ENCODE peak calls at places on chromosome 7, in nine cellular contexts. Q is GM12891; J is AG04450; Z is activated naive CD4-positive, alpha-beta T cell treated with Interleukin-2 at 50 U/mL for 16 hours; L is heart left ventricle; I is SJCRH30; D is activated naive CD8-positive, alpha-beta T cell treated with anti-CD3 and anti-CD28 coated beads, Interleukin-2, amount 50 U/mL, for 24 hours; R is activated T-cell treated with anti-CD3 and anti-CD28 coated beads, Interleukin-2, amount 50 U/mL, for 1 hour; P is B cell. C is an unnamed sample.

GRCh38 chr7:40948239-40948638 is 754.7 kb downstream of the INHBA start:
- DNase-seq in D (no peak), R (no peak), Q (no peak), L (no peak), J (no peak), I (no peak), Z (no peak), P (no peak), C (no peak)

GRCh38 chr7:102875700-102876192 is 37.1 kb upstream of the LRRC17 start:
- DNase-seq in L (no peak), I (peak), P (no peak), R (no peak), Q (no peak), D (peak), J (peak), Z (peak), C (peak)

GRCh38 chr7:40220421-40220911 is 85.7 kb downstream of the SUGCT start:
- DNase-seq in D (no peak), L (no peak), J (no peak), I (peak), P (no peak), Z (no peak), Q (no peak), R (no peak), C (no peak)

GRCh38 chr7:47484923-47485639 is 96.8 kb downstream of the TNS3 start:
- DNase-seq in Q (no peak), P (no peak), J (no peak), D (no peak), R (no peak), L (no peak), I (no peak), Z (no peak), C (no peak)

GRCh38 chr7:73968511-73968910 is 59.5 kb upstream of the ELN start:
- DNase-seq in D (no peak), I (no peak), P (no peak), L (no peak), R (no peak), Z (no peak), J (no peak), Q (no peak), C (no peak)

GRCh38 chr7:107041097-107041496 is 3.4 kb upstream of the PRKAR2B start:
- DNase-seq in P (no peak), D (no peak), J (no peak), L (no peak), Z (no peak), Q (no peak), R (no peak), I (no peak), C (no peak)

GRCh38 chr7:48360574-48360973 is 189.3 kb downstream of the ABCA13 start:
- DNase-seq in Z (no peak), Q (no peak), P (no peak), I (no peak), R (no peak), D (no peak), J (peak), L (no peak), C (peak)

GRCh38 chr7:132368246-132368900 is 207.9 kb downstream of the PLXNA4 start:
- DNase-seq in L (no peak), Z (no peak), P (no peak), J (no peak), D (no peak), I (no peak), R (no peak), Q (no peak), C (no peak)

GRCh38 chr7:8157296-8157695 is 104.7 kb downstream of the ICA1 start:
- DNase-seq in R (no peak), Q (no peak), Z (no peak), I (no peak), P (no peak), L (no peak), J (no peak), D (no peak), C (no peak)

GRCh38 chr7:151327659-151328058 is 14.0 kb upstream of the NUB1 start:
- DNase-seq in R (no peak), J (peak), Q (no peak), I (no peak), Z (no peak), L (no peak), D (no peak), P (no peak), C (no peak)

GRCh38 chr7:135673360-135673706 is 11.0 kb downstream of the STMP1 start:
- DNase-seq in I (peak), Z (no peak), J (no peak), R (no peak), L (no peak), D (no peak), P (no peak), Q (no peak), C (peak)

GRCh38 chr7:126959649-126960048 is 293.1 kb downstream of the GRM8 start:
- DNase-seq in Q (no peak), Z (no peak), J (no peak), D (no peak), P (no peak), L (no peak), I (no peak), R (no peak), C (no peak)

GRCh38 chr7:48244902-48245301 is 73.6 kb downstream of the ABCA13 start:
- DNase-seq in I (no peak), Q (no peak), D (no peak), R (no peak), P (no peak), L (peak), Z (no peak), J (no peak), C (no peak)

GRCh38 chr7:93156884-93157283 is 8.7 kb upstream of the SAMD9L start:
- DNase-seq in R (no peak), D (no peak), P (no peak), L (no peak), Q (no peak), Z (no peak), J (no peak), I (no peak), C (peak)

GRCh38 chr7:13009517-13009916 is 322.1 kb downstream of the ARL4A start:
- DNase-seq in L (no peak), Q (no peak), R (no peak), I (no peak), Z (no peak), J (no peak), P (no peak), D (no peak), C (no peak)

GRCh38 chr7:5870311-5870710 is 10.3 kb upstream of the OCM start:
- DNase-seq in L (no peak), I (no peak), R (no peak), Q (no peak), P (no peak), D (no peak), Z (no peak), J (no peak), C (no peak)

GRCh38 chr7:101442426-101443070 is 79.9 kb downstream of the COL26A1 start:
- DNase-seq in Z (no peak), J (no peak), Q (no peak), R (no peak), D (no peak), L (no peak), I (no peak), P (no peak), C (no peak)

GRCh38 chr7:108308913-108309312 is 147.3 kb downstream of the NRCAM start:
- DNase-seq in R (no peak), Q (no peak), P (no peak), I (no peak), D (no peak), L (no peak), J (no peak), Z (no peak), C (no peak)

C was measured in MG63.